ENCODE peak calls at places on chromosomes 16 and 17, in ten cellular contexts. N is GM04503, D is AG20443, X is T-cell, O is heart left ventricle, T is germinal center, I is glomerular endothelial cell, Q is NAMALWA, P is caudate nucleus, L is neural crest cell. F is an unnamed sample.

GRCh38 chr17:19494961-19495806 is 38.5 kb upstream of the SLC47A1 start:
- DNase-seq in N (no peak), D (no peak), X (no peak), O (no peak), T (no peak), I (no peak), Q (no peak), P (no peak), L (no peak), F (no peak)

GRCh38 chr17:43871947-43872690 is 25.1 kb downstream of the CD300LG start:
- DNase-seq in N (no peak), D (no peak), X (no peak), O (no peak), T (no peak), I (no peak), Q (no peak), P (no peak), L (no peak), F (no peak)

GRCh38 chr17:4023220-4023619 is 59.0 kb upstream of the ATP2A3 start:
- DNase-seq in N (no peak), D (no peak), X (no peak), O (no peak), T (no peak), I (no peak), Q (no peak), P (no peak), L (no peak), F (no peak)

GRCh38 chr16:54055864-54056263 is 230.7 kb downstream of the IRX3 start:
- DNase-seq in N (no peak), D (no peak), X (no peak), O (no peak), T (no peak), I (no peak), Q (no peak), P (no peak), L (no peak), F (no peak)

GRCh38 chr16:4081035-4081434 is 35.2 kb downstream of the ADCY9 start:
- DNase-seq in N (no peak), D (no peak), X (no peak), O (no peak), T (no peak), I (no peak), Q (no peak), P (peak), L (no peak), F (no peak)

GRCh38 chr16:70475054-70475871 is 20.9 kb downstream of the FCSK start:
- DNase-seq in N (no peak), D (no peak), X (no peak), O (no peak), T (no peak), I (no peak), Q (no peak), P (no peak), L (no peak), F (no peak)

GRCh38 chr17:1089915-1090314 is 89.9 kb downstream of the ABR start:
- DNase-seq in N (no peak), D (no peak), X (no peak), O (no peak), T (no peak), I (no peak), Q (no peak), P (peak), L (no peak), F (no peak)

GRCh38 chr17:73821665-73822064 is 177.4 kb upstream of the SDK2 start:
- DNase-seq in N (no peak), D (no peak), X (no peak), O (no peak), T (no peak), I (no peak), Q (no peak), P (no peak), L (no peak), F (no peak)

GRCh38 chr17:81480140-81480917 is 32.3 kb downstream of the ACTG1 start:
- DNase-seq in N (peak), D (peak), X (no peak), O (peak), T (no peak), I (no peak), Q (no peak), P (no peak), L (no peak), F (no peak)

GRCh38 chr17:39231091-39231561 is 5.4 kb upstream of the STAC2 start:
- DNase-seq in N (no peak), D (peak), X (no peak), O (no peak), T (no peak), I (no peak), Q (no peak), P (no peak), L (no peak), F (no peak)

GRCh38 chr17:61400058-61400785 is 579 bp downstream of the TBX2 start:
- DNase-seq in N (no peak), D (peak), X (no peak), O (no peak), T (no peak), I (no peak), Q (no peak), P (no peak), L (no peak), F (no peak)

GRCh38 chr17:78057113-78057740 is 71.3 kb downstream of the TMC6 start:
- DNase-seq in N (no peak), D (no peak), X (no peak), O (no peak), T (no peak), I (no peak), Q (no peak), P (no peak), L (no peak), F (no peak)

GRCh38 chr17:54307326-54307725 is 484.6 kb downstream of the KIF2B start:
- DNase-seq in N (no peak), D (no peak), X (no peak), O (no peak), T (no peak), I (no peak), Q (no peak), P (no peak), L (no peak), F (no peak)

GRCh38 chr17:2695243-2695960 is 16.2 kb downstream of the CLUH start:
- DNase-seq in N (no peak), D (peak), X (no peak), O (no peak), T (no peak), I (no peak), Q (no peak), P (no peak), L (no peak), F (no peak)

GRCh38 chr16:24984903-24985675 is 30.1 kb downstream of the ARHGAP17 start:
- DNase-seq in N (no peak), D (no peak), X (no peak), O (no peak), T (no peak), I (no peak), Q (no peak), P (no peak), L (no peak), F (no peak)

GRCh38 chr16:88938933-88939813 is 37.8 kb downstream of the CBFA2T3 start:
- DNase-seq in N (no peak), D (no peak), X (no peak), O (peak), T (peak), I (no peak), Q (peak), P (peak), L (no peak), F (no peak)

GRCh38 chr17:50396261-50397110 is 837 bp downstream of the LRRC59 start:
- DNase-seq in N (peak), D (peak), X (no peak), O (peak), T (no peak), I (no peak), Q (peak), P (no peak), L (no peak), F (no peak)

GRCh38 chr17:14760212-14760611 is 459.3 kb downstream of the HS3ST3B1 start:
- DNase-seq in N (no peak), D (no peak), X (no peak), O (no peak), T (peak), I (no peak), Q (no peak), P (no peak), L (no peak), F (no peak)

GRCh38 chr16:50692999-50693781 is at the start of gene NOD2:
- DNase-seq in N (no peak), D (peak), X (no peak), O (no peak), T (peak), I (no peak), Q (no peak), P (no peak), L (no peak), F (no peak)

GRCh38 chr16:50500171-50500874 is 47.9 kb upstream of the NKD1 start:
- DNase-seq in N (no peak), D (peak), X (no peak), O (no peak), T (no peak), I (no peak), Q (no peak), P (no peak), L (no peak), F (no peak)

GRCh38 chr17:56292010-56292409 is 138.7 kb downstream of the ANKFN1 start:
- DNase-seq in N (peak), D (peak), X (no peak), O (no peak), T (no peak), I (peak), Q (no peak), P (no peak), L (no peak), F (no peak)

GRCh38 chr17:80845121-80845862 is 146.3 kb upstream of the CHMP6 start:
- DNase-seq in N (no peak), D (no peak), X (no peak), O (no peak), T (no peak), I (no peak), Q (peak), P (no peak), L (no peak), F (no peak)

GRCh38 chr17:35540589-35541404 is 3.3 kb upstream of the SLFN12L start:
- DNase-seq in N (no peak), D (peak), X (no peak), O (peak), T (peak), I (peak), Q (peak), P (no peak), L (no peak), F (no peak)

GRCh38 chr17:64773836-64774761 is 112.0 kb upstream of the SMURF2 start:
- DNase-seq in N (no peak), D (peak), X (no peak), O (no peak), T (peak), I (no peak), Q (peak), P (no peak), L (no peak), F (no peak)

GRCh38 chr17:935485-935884 is 44.1 kb downstream of the NXN start:
- DNase-seq in N (no peak), D (no peak), X (no peak), O (no peak), T (no peak), I (no peak), Q (no peak), P (no peak), L (no peak), F (no peak)

GRCh38 chr16:59684911-59685310 is 950.8 kb upstream of the GOT2 start:
- DNase-seq in N (no peak), D (peak), X (no peak), O (no peak), T (no peak), I (no peak), Q (no peak), P (no peak), L (no peak), F (no peak)

GRCh38 chr17:57999496-58000017 is 7.5 kb downstream of the SRSF1 start:
- DNase-seq in N (peak), D (peak), X (no peak), O (no peak), T (peak), I (peak), Q (peak), P (no peak), L (no peak), F (peak)

GRCh38 chr16:65772134-65772732 is 594.3 kb upstream of the CDH5 start:
- DNase-seq in N (no peak), D (no peak), X (no peak), O (no peak), T (no peak), I (no peak), Q (no peak), P (no peak), L (no peak), F (no peak)

GRCh38 chr17:83189673-83190385 is 110.4 kb downstream of the METRNL start:
- DNase-seq in N (peak), D (peak), X (no peak), O (peak), T (no peak), I (no peak), Q (no peak), P (no peak), L (no peak), F (no peak)

GRCh38 chr16:457732-458400 is 32.4 kb downstream of the RAB11FIP3 start:
- DNase-seq in N (no peak), D (no peak), X (no peak), O (no peak), T (no peak), I (peak), Q (no peak), P (peak), L (no peak), F (no peak)

GRCh38 chr16:79605999-79606398 is 5.5 kb upstream of the MAF start:
- DNase-seq in N (no peak), D (no peak), X (no peak), O (no peak), T (peak), I (no peak), Q (no peak), P (peak), L (no peak), F (no peak)

F was measured in Panc1.